ENCODE peak calls at places on chromosomes 7 and 10, in seven cellular contexts. V is AG20443, X is GM12865, Q is PC-3, C is MM.1S, G is left colon, R is NCI-H1092 treated with DMSO at 0.1 percent for 48 hours. I is an unnamed sample.
A peak's percentile ranks its signal among the peaks of the same experiment; 100 is the strongest.

GRCh38 chr7:68760556-68760955 is 837.7 kb upstream of the AUTS2 start:
- DNase-seq in V (no peak), X (no peak), Q (no peak), C (no peak), G (no peak), R (no peak), I (no peak)

GRCh38 chr7:96238976-96239766 is 82.7 kb downstream of the SLC25A13 start:
- DNase-seq in V (no peak), X (no peak), Q (no peak), C (no peak), G (no peak), R (no peak), I (no peak)

GRCh38 chr7:45178241-45179225 is 20.9 kb downstream of the RAMP3 start:
- DNase-seq in V (no peak), X (peak; percentile 41), Q (no peak), C (peak; percentile 19), G (no peak), R (no peak), I (no peak)

GRCh38 chr7:85030893-85031292 is 156.0 kb downstream of the SEMA3D start:
- DNase-seq in V (peak; percentile 41), X (peak; percentile 22), Q (peak; percentile 74), C (peak; percentile 58), G (no peak), R (peak; percentile 21), I (no peak)

GRCh38 chr10:35906155-35906554 is 264.1 kb upstream of the FZD8 start:
- DNase-seq in V (no peak), X (no peak), Q (no peak), C (no peak), G (no peak), R (no peak), I (no peak)

GRCh38 chr10:20726381-20726780 is 170.7 kb downstream of the NEBL start:
- DNase-seq in V (no peak), X (no peak), Q (no peak), C (no peak), G (no peak), R (no peak), I (no peak)

GRCh38 chr7:19491821-19492452 is 216.9 kb downstream of the POLR1F start:
- DNase-seq in V (peak; percentile 32), X (peak; percentile 36), Q (peak; percentile 66), C (peak; percentile 41), G (no peak), R (peak; percentile 33), I (no peak)

GRCh38 chr7:27961255-27961654 is 219.3 kb downstream of the JAZF1 start:
- DNase-seq in V (peak; percentile 63), X (no peak), Q (peak; percentile 79), C (no peak), G (no peak), R (no peak), I (peak; percentile 48)

GRCh38 chr7:56074371-56074791 is 10.3 kb downstream of the SUMF2 start:
- DNase-seq in V (peak; percentile 86), X (peak; percentile 83), Q (peak; percentile 90), C (peak; percentile 62), G (peak; percentile 87), R (peak; percentile 87), I (no peak)

GRCh38 chr10:110409926-110410325 is 87.8 kb upstream of the DUSP5 start:
- DNase-seq in V (no peak), X (peak; percentile 80), Q (no peak), C (peak; percentile 31), G (no peak), R (no peak), I (no peak)

GRCh38 chr10:126564297-126564888 is 106.1 kb downstream of the C10orf90 start:
- DNase-seq in V (no peak), X (no peak), Q (no peak), C (no peak), G (no peak), R (peak; percentile 11), I (no peak)

GRCh38 chr7:241513-241912 is 48.5 kb upstream of the FOXL3 start:
- DNase-seq in V (no peak), X (no peak), Q (no peak), C (no peak), G (no peak), R (no peak), I (no peak)

GRCh38 chr10:49632406-49633317 is 18.8 kb downstream of the CHAT start:
- DNase-seq in V (no peak), X (no peak), Q (peak; percentile 63), C (no peak), G (peak; percentile 8), R (no peak), I (no peak)

GRCh38 chr10:68665841-68666240 is 55.2 kb upstream of the CCAR1 start:
- DNase-seq in V (peak; percentile 45), X (no peak), Q (peak; percentile 58), C (no peak), G (no peak), R (no peak), I (no peak)